ENCODE peak calls at places on chromosome X, in six cellular contexts. H, A, U, L, Y and S are unnamed samples.

GRCh38 chrX:24014388-24015018 is 12.5 kb downstream of the KLHL15 start:
- DNase-seq in H (no peak), A (peak; percentile 9), U (no peak), L (no peak), Y (no peak), S (no peak)

GRCh38 chrX:140157143-140157542 is 191.8 kb upstream of the CXorf66 start:
- DNase-seq in H (no peak), A (no peak), U (no peak), L (no peak), Y (no peak), S (no peak)

GRCh38 chrX:41293269-41293668 is 40.7 kb upstream of the DDX3X start:
- DNase-seq in H (no peak), A (no peak), U (no peak), L (no peak), Y (no peak), S (no peak)

GRCh38 chrX:87664381-87664780 is 146.8 kb downstream of the KLHL4 start:
- DNase-seq in H (no peak), A (peak; percentile 8), U (no peak), L (no peak), Y (peak; percentile 41), S (peak; percentile 0)

GRCh38 chrX:10620121-10620699 is at the start of gene MID1:
- DNase-seq in H (peak; percentile 80), A (peak; percentile 80), U (peak; percentile 68), L (peak; percentile 64), Y (peak; percentile 81), S (peak; percentile 89)

GRCh38 chrX:14675500-14675899 is 146.2 kb downstream of the GLRA2 start:
- DNase-seq in H (no peak), A (no peak), U (no peak), L (no peak), Y (no peak), S (no peak)

GRCh38 chrX:56343664-56344063 is 111.5 kb downstream of the KLF8 start:
- DNase-seq in H (no peak), A (no peak), U (no peak), L (no peak), Y (no peak), S (no peak)

GRCh38 chrX:56253832-56254703 is 21.9 kb downstream of the KLF8 start:
- DNase-seq in H (no peak), A (no peak), U (no peak), L (no peak), Y (no peak), S (no peak)

GRCh38 chrX:35726176-35726575 is 72.0 kb upstream of the MAGEB16 start:
- DNase-seq in H (peak; percentile 1), A (peak; percentile 3), U (no peak), L (no peak), Y (peak; percentile 44), S (no peak)

GRCh38 chrX:11329016-11329415 is 35.8 kb downstream of the AMELX start:
- DNase-seq in H (no peak), A (peak; percentile 7), U (no peak), L (no peak), Y (peak; percentile 64), S (no peak)

GRCh38 chrX:129115104-129115503 is 408.2 kb downstream of the SMARCA1 start:
- DNase-seq in H (peak; percentile 35), A (peak; percentile 8), U (no peak), L (no peak), Y (peak; percentile 36), S (no peak)

GRCh38 chrX:2325076-2325784 is 175.5 kb downstream of the DHRSX start:
- DNase-seq in H (peak; percentile 76), A (peak; percentile 84), U (peak; percentile 32), L (peak; percentile 59), Y (no peak), S (peak; percentile 53)

GRCh38 chrX:107805179-107805578 is 20.5 kb upstream of the MID2 start:
- DNase-seq in H (no peak), A (no peak), U (no peak), L (no peak), Y (no peak), S (no peak)

GRCh38 chrX:10756365-10756915 is 136.1 kb upstream of the MID1 start:
- DNase-seq in H (peak; percentile 86), A (peak; percentile 92), U (no peak), L (no peak), Y (peak; percentile 76), S (peak; percentile 77)

GRCh38 chrX:23333842-23334535 is 660 bp upstream of the PTCHD1 start:
- DNase-seq in H (no peak), A (no peak), U (no peak), L (no peak), Y (peak; percentile 3), S (no peak)

GRCh38 chrX:54248309-54248708 is 65.3 kb upstream of the FAM120C start:
- DNase-seq in H (no peak), A (peak; percentile 44), U (no peak), L (no peak), Y (peak; percentile 60), S (peak; percentile 19)

GRCh38 chrX:155766321-155766720 is 114.8 kb upstream of the VAMP7 start:
- DNase-seq in H (no peak), A (no peak), U (no peak), L (no peak), Y (no peak), S (no peak)

GRCh38 chrX:52271212-52271611 is 86.5 kb downstream of the MAGED4 start:
- DNase-seq in H (no peak), A (no peak), U (no peak), L (no peak), Y (peak; percentile 3), S (peak; percentile 11)

GRCh38 chrX:154603438-154604430 is 15.3 kb downstream of the CTAG1B start:
- DNase-seq in H (peak; percentile 3), A (peak; percentile 57), U (no peak), L (no peak), Y (peak; percentile 79), S (peak; percentile 53)

GRCh38 chrX:118459494-118459893 is 36.1 kb upstream of the DOCK11 start:
- DNase-seq in H (peak; percentile 11), A (peak; percentile 47), U (no peak), L (no peak), Y (peak; percentile 28), S (peak; percentile 9)

GRCh38 chrX:88170528-88170927 is 576.5 kb upstream of the CPXCR1 start:
- DNase-seq in H (no peak), A (no peak), U (no peak), L (no peak), Y (no peak), S (no peak)

GRCh38 chrX:135340827-135341226 is 31.5 kb downstream of the ETDC start:
- DNase-seq in H (no peak), A (peak; percentile 65), U (no peak), L (no peak), Y (no peak), S (peak; percentile 82)

DNA sequence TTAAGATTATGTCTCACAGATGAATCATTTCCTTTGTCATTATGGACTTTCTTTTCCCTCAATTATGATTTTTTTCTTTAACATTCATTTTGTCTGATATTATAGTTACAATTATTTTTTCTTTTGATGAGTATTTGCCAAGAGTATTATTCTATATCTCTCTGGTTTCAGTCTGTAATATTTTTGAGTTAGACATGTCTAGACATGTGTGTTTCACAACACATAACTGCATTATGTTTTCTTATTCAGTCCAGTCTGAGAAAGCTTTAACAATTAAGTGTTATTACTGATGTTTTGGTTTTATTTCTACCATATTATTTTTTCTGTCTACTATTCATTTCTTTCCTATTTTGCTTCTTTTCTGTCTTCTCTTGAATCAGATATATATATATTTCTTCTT is 108.3 kb upstream of the MID1IP1 start:
- DNase-seq in H (no peak), A (no peak), U (no peak), L (no peak), Y (peak; percentile 51), S (no peak)
- TF ChIP-seq CTCF in H (no peak), A (no peak), U (no peak), L (no peak), Y (no peak), S (no peak)

DNA sequence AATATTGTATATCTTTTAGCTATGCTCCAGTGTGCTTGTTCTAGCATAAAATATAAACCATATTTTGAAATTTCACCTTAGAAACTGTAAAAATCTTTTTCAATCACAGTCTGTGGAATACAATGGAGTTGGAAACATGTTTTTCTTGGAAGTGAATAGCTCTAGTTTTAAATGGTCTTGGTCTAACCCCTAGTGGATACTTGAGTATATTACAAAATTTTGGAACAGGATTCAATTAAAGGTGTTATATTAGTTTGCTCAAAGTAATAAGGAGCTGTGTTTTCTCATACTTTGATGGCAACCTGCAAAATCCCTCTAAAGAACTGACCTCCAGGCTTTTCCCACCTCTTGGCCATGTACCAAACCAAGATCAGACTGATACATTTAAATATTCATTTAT is 48.2 kb downstream of the STK26 start:
- DNase-seq in H (no peak), A (no peak), U (no peak), L (no peak), Y (peak; percentile 6), S (no peak)
- TF ChIP-seq CTCF in H (no peak), A (peak; percentile 13), U (no peak), L (no peak), Y (no peak), S (peak; percentile 1)

DNA sequence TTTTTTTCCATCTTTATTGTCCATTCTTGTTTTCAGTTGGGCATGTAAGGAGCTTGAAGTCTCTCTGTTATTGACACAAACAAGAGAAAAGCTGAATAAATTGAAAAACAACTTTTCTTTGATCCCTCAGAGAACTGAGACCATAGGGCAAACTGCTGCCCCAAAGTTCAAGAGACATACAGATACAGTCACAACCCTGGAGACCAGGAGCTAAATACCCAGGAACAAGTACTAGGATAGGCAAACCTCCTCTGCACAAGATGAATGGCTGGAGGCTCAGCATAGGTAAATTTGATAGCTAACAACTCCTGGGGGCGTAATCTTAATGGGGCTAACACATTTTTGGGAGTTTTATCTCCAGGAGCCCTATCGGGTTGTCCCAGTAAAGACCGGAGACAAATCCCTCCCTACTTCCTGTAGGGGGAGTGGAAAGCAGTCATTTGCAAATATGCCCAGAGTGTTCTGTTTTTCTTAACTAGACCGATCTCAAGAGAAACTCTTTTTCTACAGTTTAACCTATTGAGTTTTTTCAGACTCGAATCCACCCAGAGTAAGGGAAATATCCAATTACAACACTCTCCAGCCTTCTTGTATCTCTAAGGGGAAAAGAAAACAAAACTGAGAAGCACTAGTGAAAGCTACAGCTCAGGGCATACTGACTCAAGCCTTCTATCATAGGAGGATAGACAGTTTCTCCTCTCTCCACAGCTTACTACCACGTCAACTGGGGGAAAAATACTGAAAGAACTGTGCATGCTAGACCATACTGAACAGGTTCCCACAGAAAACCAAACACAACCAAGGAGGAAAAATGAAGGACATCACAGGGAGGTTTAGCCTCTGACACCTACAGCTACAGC is 23.1 kb downstream of the MAGEA8 start:
- DNase-seq in H (peak; percentile 14), A (peak; percentile 6), U (no peak), L (no peak), Y (peak; percentile 7), S (peak; percentile 12)
- TF ChIP-seq CTCF in H (peak; percentile 38), A (peak; percentile 8), U (no peak), L (no peak), Y (peak; percentile 24), S (peak; percentile 18)

GRCh38 chrX:76850851-76851250 is 423.3 kb downstream of the MAGEE1 start:
- DNase-seq in H (no peak), A (no peak), U (no peak), L (no peak), Y (no peak), S (no peak)
- TF ChIP-seq CTCF in H (peak; percentile 31), A (no peak), U (no peak), L (no peak), Y (no peak), S (no peak)

GRCh38 chrX:151004085-151004484 is 20.9 kb downstream of the HMGB3 start:
- DNase-seq in H (no peak), A (peak; percentile 2), U (no peak), L (no peak), Y (no peak), S (no peak)
- TF ChIP-seq CTCF in H (peak; percentile 19), A (peak; percentile 15), U (no peak), L (no peak), Y (peak; percentile 21), S (peak; percentile 19)

GRCh38 chrX:50889582-50889981 is 21.0 kb upstream of the BMP15 start:
- DNase-seq in H (no peak), A (no peak), U (no peak), L (no peak), Y (no peak), S (no peak)
- TF ChIP-seq CTCF in H (no peak), A (no peak), U (no peak), L (no peak), Y (no peak), S (no peak)